ENCODE peak calls at places on chromosomes 6 and 20, in ten cellular contexts. V, U, X, O, R, E, I, F, D and Q are unnamed samples. For H3K36me3, the result is how much of the 10 kb centered on the place peaks cover.

GRCh38 chr6:79230149-79230548 is 4.3 kb downstream of the HMGN3 start:
- DNase-seq in V (no peak), U (no peak), X (peak), O (no peak), R (no peak), E (no peak), I (no peak), F (no peak), D (no peak), Q (peak)

GRCh38 chr20:19973920-19974620 is 43.1 kb upstream of the NAA20 start:
- DNase-seq in V (no peak), U (no peak), X (peak), O (no peak), R (peak), E (peak), I (peak), F (peak), D (no peak), Q (peak)

GRCh38 chr6:100780648-100781047 is 100.5 kb downstream of the ASCC3 start:
- DNase-seq in V (no peak), U (no peak), X (peak), O (no peak), R (no peak), E (no peak), I (no peak), F (no peak), D (no peak), Q (peak)

GRCh38 chr6:140071601-140072062 is 697.2 kb upstream of the CITED2 start:
- DNase-seq in V (no peak), U (no peak), X (peak), O (no peak), R (no peak), E (no peak), I (peak), F (no peak), D (peak), Q (peak)

GRCh38 chr20:48006036-48006833 is 221.0 kb upstream of the SULF2 start:
- DNase-seq in V (no peak), U (no peak), X (peak), O (no peak), R (no peak), E (no peak), I (peak), F (no peak), D (no peak), Q (no peak)

GRCh38 chr20:5215592-5216304 is 88.9 kb downstream of the CDS2 start:
- DNase-seq in V (no peak), U (no peak), X (no peak), O (no peak), R (no peak), E (no peak), I (peak), F (no peak), D (no peak), Q (no peak)

GRCh38 chr6:106084106-106084963 is 1.8 kb upstream of the PRDM1 start:
- DNase-seq in V (no peak), U (peak), X (peak), O (peak), R (no peak), E (no peak), I (peak), F (no peak), D (peak), Q (peak)

GRCh38 chr6:99933129-99933528 is 60.9 kb downstream of the MCHR2 start:
- DNase-seq in V (no peak), U (no peak), X (peak), O (no peak), R (no peak), E (no peak), I (peak), F (no peak), D (peak), Q (peak)

GRCh38 chr6:100913400-100914276 is 32.5 kb upstream of the ASCC3 start:
- DNase-seq in V (no peak), U (peak), X (no peak), O (no peak), R (no peak), E (no peak), I (no peak), F (no peak), D (no peak), Q (peak)

GRCh38 chr6:138965971-138966370 is 22.1 kb downstream of the REPS1 start:
- DNase-seq in V (no peak), U (no peak), X (no peak), O (no peak), R (no peak), E (no peak), I (no peak), F (no peak), D (no peak), Q (no peak)
- TF ChIP-seq CTCF in V (no peak), U (no peak), X (no peak), O (no peak), R (no peak), E (no peak), I (no peak), F (no peak), D (no peak), Q (no peak)

DNA sequence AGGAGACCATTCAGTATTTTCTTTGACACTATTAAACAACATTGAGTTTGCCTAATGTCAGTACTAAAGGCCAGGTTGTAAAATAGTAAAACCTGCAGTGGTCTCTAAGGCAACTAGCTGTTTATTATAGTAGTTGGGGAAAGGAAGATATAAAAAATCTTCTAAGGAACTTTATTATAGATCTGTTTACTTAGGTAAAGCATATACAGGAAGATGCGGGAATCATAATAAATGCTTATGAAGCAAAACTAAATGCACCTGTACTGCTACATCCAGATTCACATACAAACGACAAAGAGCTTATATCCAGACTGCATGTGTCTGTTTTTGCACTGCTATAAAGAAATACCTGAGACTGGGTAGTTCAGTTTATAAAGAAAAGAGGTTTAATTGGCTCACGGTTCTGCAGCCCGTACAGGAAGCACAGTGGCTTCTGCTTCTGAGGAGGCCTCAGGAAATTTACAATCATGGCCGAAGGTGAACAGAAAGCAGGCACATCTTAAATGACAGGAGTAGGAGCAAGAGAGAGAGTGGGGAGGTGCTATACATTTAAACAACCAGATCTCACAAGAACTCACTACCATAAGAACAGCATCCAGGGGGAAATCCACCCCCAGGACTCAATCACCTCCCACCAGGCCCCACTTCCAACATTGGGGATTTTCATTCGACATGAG is 8.7 kb upstream of the TRIM39 start:
- DNase-seq in V (no peak), U (no peak), X (no peak), O (no peak), R (no peak), E (no peak), I (no peak), F (no peak), D (no peak), Q (no peak)
- H3K36me3 ChIP-seq in V (under half), U (half or more), X (under half), O (under half), R (under half), E (under half), I (under half), F (under half), D (under half), Q (under half)

DNA sequence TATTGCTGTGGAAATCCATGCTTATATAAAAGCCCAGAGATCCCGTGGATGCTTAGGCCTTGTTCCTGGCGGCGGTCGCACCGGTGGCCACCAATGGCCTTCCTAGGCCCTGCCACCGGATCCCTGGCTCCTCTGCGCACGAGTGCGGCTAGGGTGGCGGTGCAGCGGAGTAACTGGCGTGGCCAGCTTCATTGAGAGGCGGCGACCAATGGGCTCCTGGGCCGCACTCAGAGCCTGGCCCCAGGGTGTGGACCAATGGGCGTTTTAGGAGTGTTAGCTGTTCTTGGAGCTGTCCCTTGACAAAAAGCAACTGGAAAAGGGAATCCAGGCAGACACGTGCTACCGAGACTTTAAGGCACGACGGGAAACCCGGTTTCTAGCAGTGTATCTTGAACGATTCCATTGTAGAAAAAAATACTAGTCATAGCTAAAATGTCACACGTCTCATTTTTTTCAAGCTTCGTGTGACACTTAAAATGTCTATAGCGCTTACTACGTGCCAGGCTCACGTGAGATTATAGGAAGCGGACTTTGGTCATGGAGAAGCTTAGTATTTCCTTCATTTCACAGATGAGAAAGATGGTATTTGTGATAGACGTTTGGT is 1.7 kb downstream of the AMD1 start:
- DNase-seq in V (peak), U (peak), X (peak), O (peak), R (peak), E (peak), I (peak), F (peak), D (peak), Q (peak)
- H3K4me3 ChIP-seq in V (peak), U (peak), X (peak), O (peak), R (peak), E (peak), I (peak), F (peak), D (peak), Q (peak)

GRCh38 chr6:87684895-87685654 is 17.0 kb downstream of the AKIRIN2 start:
- DNase-seq in V (no peak), U (no peak), X (no peak), O (no peak), R (no peak), E (no peak), I (no peak), F (no peak), D (no peak), Q (no peak)
- TF ChIP-seq CTCF in V (no peak), U (no peak), X (no peak), O (no peak), R (no peak), E (no peak), I (no peak), F (no peak), D (no peak), Q (no peak)

DNA sequence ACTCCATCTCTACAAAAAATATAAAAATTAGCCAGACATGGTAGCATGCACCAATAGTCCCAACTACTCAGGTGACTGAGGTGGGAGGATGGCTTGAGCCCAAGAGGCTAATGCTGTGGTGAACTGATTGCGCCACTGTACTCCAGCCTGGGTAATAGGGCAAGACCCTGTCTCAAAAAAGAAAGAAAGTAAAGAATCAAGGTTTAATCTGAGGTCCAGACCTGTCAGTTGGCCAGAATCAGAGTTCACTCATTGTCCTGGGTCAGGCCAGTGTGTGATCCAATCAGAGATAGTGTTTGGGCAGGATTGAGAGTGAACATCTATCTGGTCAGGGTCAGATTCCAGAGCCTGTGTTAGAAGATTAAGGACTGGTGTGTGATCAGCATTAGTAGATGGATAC is 15.5 kb downstream of the TMEM63B start:
- DNase-seq in V (no peak), U (peak), X (no peak), O (no peak), R (no peak), E (no peak), I (no peak), F (no peak), D (no peak), Q (no peak)
- H3K36me3 ChIP-seq in V (under half), U (half or more), X (under half), O (under half), R (under half), E (under half), I (under half), F (half or more), D (under half), Q (under half)

DNA sequence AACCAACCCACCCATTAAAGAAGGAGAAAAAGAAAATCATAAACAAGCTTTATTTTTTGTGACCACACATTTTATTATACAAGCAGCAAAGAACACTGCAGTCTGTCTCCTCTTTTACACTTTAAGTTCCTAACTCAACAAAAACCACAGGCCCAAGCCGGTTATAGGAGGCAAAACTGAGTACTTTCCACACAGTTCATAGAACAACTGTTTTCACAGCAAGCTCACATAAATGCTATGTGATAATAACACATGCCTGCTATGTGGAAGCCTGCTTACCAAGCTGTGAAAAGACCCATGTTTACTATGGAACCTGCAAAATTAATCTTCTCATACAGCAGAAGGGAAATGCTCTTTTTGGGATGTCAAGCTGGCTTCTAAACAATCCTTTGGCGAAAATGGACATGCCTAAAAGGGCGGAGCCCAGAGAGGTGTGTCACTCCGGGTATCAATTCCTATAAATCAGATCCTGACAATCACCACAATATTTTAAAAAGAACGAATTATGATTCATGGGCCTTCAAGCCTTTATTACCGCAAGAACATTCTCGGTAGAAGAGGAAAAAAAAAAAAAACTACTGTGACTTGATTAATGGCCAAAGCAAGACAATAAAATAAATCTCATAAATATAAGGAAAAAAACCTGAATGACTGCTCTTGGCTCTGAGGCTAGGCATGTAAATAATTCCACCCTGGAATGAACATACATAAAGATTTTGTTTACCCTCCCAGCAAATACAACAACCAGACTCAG is 2.6 kb downstream of the TRERF1 start:
- DNase-seq in V (no peak), U (no peak), X (peak), O (no peak), R (no peak), E (no peak), I (no peak), F (no peak), D (no peak), Q (peak)
- H3K4me3 ChIP-seq in V (peak), U (no peak), X (peak), O (peak), R (no peak), E (peak), I (peak), F (peak), D (no peak), Q (no peak)